ENCODE peak calls at places on chromosomes 3 and 15, in nine cellular contexts. Q, I, S, L, T, M, B, E and H are unnamed samples.

GRCh38 chr3:136251511-136251910 is 1.4 kb downstream of the PCCB start:
- DNase-seq in Q (no peak), I (no peak), S (no peak), L (no peak), T (peak), M (no peak), B (no peak), E (no peak), H (no peak)

GRCh38 chr3:40042752-40043443 is 233.5 kb downstream of the MYRIP start:
- DNase-seq in Q (no peak), I (no peak), S (peak), L (no peak), T (no peak), M (no peak), B (no peak), E (no peak), H (no peak)

GRCh38 chr3:152430223-152431002 is 161.7 kb downstream of the MBNL1 start:
- DNase-seq in Q (no peak), I (no peak), S (no peak), L (no peak), T (peak), M (no peak), B (no peak), E (no peak), H (no peak)

GRCh38 chr3:113485161-113485609 is 29.8 kb downstream of the SPICE1 start:
- DNase-seq in Q (no peak), I (no peak), S (no peak), L (no peak), T (no peak), M (peak), B (peak), E (peak), H (no peak)

GRCh38 chr15:88012233-88012632 is 244.3 kb downstream of the NTRK3 start:
- DNase-seq in Q (no peak), I (no peak), S (no peak), L (no peak), T (no peak), M (no peak), B (no peak), E (no peak), H (no peak)

GRCh38 chr3:8755564-8756237 is 13.7 kb downstream of the OXTR start:
- DNase-seq in Q (no peak), I (no peak), S (no peak), L (no peak), T (no peak), M (no peak), B (no peak), E (no peak), H (no peak)

GRCh38 chr3:170531557-170532335 is 54.1 kb downstream of the SLC7A14 start:
- DNase-seq in Q (no peak), I (no peak), S (no peak), L (no peak), T (no peak), M (no peak), B (no peak), E (no peak), H (no peak)

GRCh38 chr15:89932880-89933279 is 20.1 kb upstream of the ARPIN start:
- DNase-seq in Q (no peak), I (no peak), S (no peak), L (no peak), T (no peak), M (no peak), B (no peak), E (no peak), H (no peak)

GRCh38 chr3:124352143-124352528 is 360.2 kb upstream of the ROPN1 start:
- DNase-seq in Q (no peak), I (no peak), S (no peak), L (no peak), T (no peak), M (no peak), B (no peak), E (no peak), H (no peak)

GRCh38 chr15:63893866-63894661 is 60.3 kb upstream of the HERC1 start:
- DNase-seq in Q (no peak), I (no peak), S (no peak), L (no peak), T (no peak), M (no peak), B (no peak), E (peak), H (no peak)

GRCh38 chr15:67172172-67172571 is 82.3 kb downstream of the AAGAB start:
- DNase-seq in Q (no peak), I (no peak), S (no peak), L (no peak), T (no peak), M (no peak), B (peak), E (no peak), H (no peak)